ENCODE peak calls at places on chromosomes 6 and 20, in seven cellular contexts. C, S, I, R, F, Y and L are unnamed samples.
A peak's percentile ranks its signal among the peaks of the same experiment; 100 is the strongest.

GRCh38 chr6:84280030-84280429 is 52.6 kb upstream of the CEP162 start:
- DNase-seq in F (no peak), I (no peak), Y (no peak), R (no peak), S (no peak), C (peak; percentile 93), L (no peak)

GRCh38 chr6:29924731-29925130 is 17.6 kb upstream of the HLA-A start:
- DNase-seq in Y (no peak), C (no peak), I (no peak), R (no peak), F (no peak), S (no peak), L (no peak)

GRCh38 chr6:17392978-17393334 is 439 bp upstream of the CAP2 start:
- DNase-seq in I (no peak), F (no peak), Y (no peak), C (no peak), R (no peak), S (no peak), L (no peak)

GRCh38 chr20:47610247-47610944 is 108.7 kb downstream of the NCOA3 start:
- DNase-seq in I (peak; percentile 83), R (peak; percentile 89), S (no peak), F (no peak), C (peak; percentile 88), Y (no peak), L (no peak)

GRCh38 chr6:97280766-97281165 is 2.2 kb downstream of the MMS22L start:
- DNase-seq in S (no peak), I (no peak), F (no peak), Y (no peak), R (no peak), C (no peak), L (no peak)

GRCh38 chr20:63700199-63701050 is 4.0 kb downstream of the TNFRSF6B start:
- DNase-seq in C (no peak), Y (no peak), R (no peak), S (peak; percentile 11), F (no peak), I (no peak), L (peak; percentile 71)

GRCh38 chr6:27168586-27169443 is 78.7 kb upstream of the PRSS16 start:
- DNase-seq in C (peak; percentile 93), I (no peak), S (no peak), R (peak; percentile 54), Y (no peak), F (no peak), L (no peak)

GRCh38 chr20:37161830-37162549 is 17.1 kb upstream of the RPN2 start:
- DNase-seq in Y (no peak), R (no peak), S (no peak), C (peak; percentile 9), F (peak; percentile 36), I (no peak), L (no peak)

GRCh38 chr20:57223648-57224489 is 42.6 kb downstream of the BMP7 start:
- DNase-seq in R (no peak), C (peak; percentile 35), Y (no peak), S (no peak), F (no peak), I (no peak), L (no peak)

GRCh38 chr6:146819596-146820320 is 221.0 kb downstream of the ADGB start:
- DNase-seq in S (no peak), C (no peak), Y (no peak), I (no peak), F (no peak), R (peak; percentile 75), L (no peak)

GRCh38 chr20:6162239-6162638 is 39.4 kb upstream of the FERMT1 start:
- DNase-seq in I (no peak), R (peak; percentile 43), C (peak; percentile 6), S (no peak), Y (no peak), F (peak; percentile 19), L (no peak)

GRCh38 chr6:13918686-13919085 is 6.1 kb upstream of the RNF182 start:
- DNase-seq in S (no peak), Y (no peak), C (no peak), R (no peak), F (no peak), I (no peak), L (no peak)

GRCh38 chr6:28078836-28079235 is 1.5 kb upstream of the ZNF165 start:
- DNase-seq in R (no peak), F (no peak), S (no peak), Y (no peak), C (no peak), I (no peak), L (no peak)

GRCh38 chr20:62208805-62209755 is 11.0 kb downstream of the HRH3 start:
- DNase-seq in I (no peak), R (peak; percentile 8), C (no peak), Y (no peak), F (no peak), S (no peak), L (peak; percentile 87)

GRCh38 chr20:32336918-32337347 is 21.2 kb upstream of the ASXL1 start:
- DNase-seq in I (no peak), C (peak; percentile 63), S (no peak), F (no peak), R (peak; percentile 59), Y (no peak), L (peak; percentile 53)

GRCh38 chr6:100665041-100665380 is 200.3 kb upstream of the SIM1 start:
- DNase-seq in F (no peak), Y (no peak), I (no peak), C (peak; percentile 5), S (no peak), R (no peak), L (no peak)

GRCh38 chr6:150409576-150410066 is 40.8 kb downstream of the IYD start:
- DNase-seq in R (peak; percentile 12), Y (no peak), C (peak; percentile 15), I (no peak), F (peak; percentile 11), S (no peak), L (no peak)

GRCh38 chr6:44456070-44456965 is 68.8 kb downstream of the CDC5L start:
- DNase-seq in F (peak; percentile 29), S (no peak), R (peak; percentile 67), C (peak; percentile 79), I (no peak), Y (peak; percentile 12), L (peak; percentile 69)

GRCh38 chr6:8006208-8006607 is 58.0 kb downstream of the BLOC1S5 start:
- DNase-seq in C (peak; percentile 67), Y (peak; percentile 14), R (peak; percentile 75), I (no peak), F (peak; percentile 14), S (no peak), L (peak; percentile 22)

GRCh38 chr20:25546048-25546447 is 39.3 kb downstream of the NINL start:
- DNase-seq in S (no peak), I (no peak), F (no peak), C (no peak), R (no peak), Y (no peak), L (no peak)

GRCh38 chr6:18263561-18264337 is 581 bp downstream of the DEK start:
- DNase-seq in S (no peak), Y (peak; percentile 46), R (peak; percentile 62), I (peak; percentile 18), F (peak; percentile 71), C (peak; percentile 83), L (no peak)

GRCh38 chr6:51025082-51025777 is 206.6 kb downstream of the TFAP2B start:
- DNase-seq in R (no peak), F (no peak), S (no peak), C (no peak), I (no peak), Y (no peak), L (no peak)

GRCh38 chr6:16130932-16131387 is 2.1 kb downstream of the MYLIP start:
- DNase-seq in R (peak; percentile 81), Y (no peak), I (no peak), S (no peak), F (no peak), C (peak; percentile 88), L (peak; percentile 24)

GRCh38 chr6:155524249-155524651 is 68.6 kb upstream of the NOX3 start:
- DNase-seq in I (no peak), C (peak; percentile 74), Y (no peak), S (no peak), R (peak; percentile 67), F (no peak), L (no peak)

GRCh38 chr6:46014511-46015118 is 1.0 kb downstream of the CLIC5 start:
- DNase-seq in I (no peak), Y (no peak), C (peak; percentile 14), F (peak; percentile 5), R (no peak), S (no peak), L (no peak)

GRCh38 chr20:35953411-35954199 is 697 bp downstream of the SCAND1 start:
- DNase-seq in C (peak; percentile 65), F (peak; percentile 68), S (no peak), Y (no peak), I (peak; percentile 36), R (peak; percentile 40), L (peak; percentile 55)

GRCh38 chr6:21074484-21074883 is 519.1 kb upstream of the SOX4 start:
- DNase-seq in S (no peak), I (no peak), Y (no peak), C (no peak), F (no peak), R (no peak), L (no peak)